ENCODE peak calls at places on chromosomes 3 and 15, in eight cellular contexts. V is AG04450, D is prostate gland, U is psoas muscle, O is fibroblast of lung, B is fibroblast of mammary gland, M is GM13976, Z is spleen. H is an unnamed sample.

GRCh38 chr3:192747746-192748145 is 20.4 kb upstream of the FGF12 start:
- DNase-seq in M (no peak), U (no peak), O (no peak), Z (no peak), B (no peak), V (no peak), D (no peak), H (no peak)

GRCh38 chr3:40313975-40314860 is 4.7 kb downstream of the EIF1B start:
- DNase-seq in B (peak), Z (no peak), V (no peak), O (peak), D (no peak), M (no peak), U (peak), H (peak)

GRCh38 chr15:66430627-66431026 is 43.9 kb downstream of the MAP2K1 start:
- DNase-seq in B (no peak), U (no peak), V (no peak), Z (no peak), D (no peak), O (no peak), M (no peak), H (no peak)

GRCh38 chr15:64044315-64045105 is 1.8 kb downstream of the DAPK2 start:
- DNase-seq in M (peak), B (no peak), O (no peak), Z (no peak), V (no peak), D (no peak), U (no peak), H (no peak)

GRCh38 chr3:44845528-44846520 is 15.9 kb upstream of the TMEM42 start:
- DNase-seq in O (no peak), V (no peak), B (peak), M (no peak), D (no peak), U (no peak), Z (no peak), H (peak)

GRCh38 chr15:52284164-52284563 is 11.4 kb downstream of the MYO5C start:
- DNase-seq in D (no peak), B (peak), M (no peak), V (peak), O (peak), U (no peak), Z (no peak), H (no peak)

GRCh38 chr3:11391172-11391879 is 119.1 kb downstream of the ATG7 start:
- DNase-seq in M (no peak), Z (no peak), B (no peak), U (no peak), V (no peak), O (no peak), D (no peak), H (peak)

GRCh38 chr3:149443545-149443912 is 31.0 kb upstream of the TM4SF4 start:
- DNase-seq in Z (no peak), B (no peak), O (no peak), M (no peak), V (no peak), D (no peak), U (no peak), H (no peak)

GRCh38 chr3:78050276-78051080 is 1010.6 kb downstream of the ROBO2 start:
- DNase-seq in Z (no peak), V (no peak), B (no peak), O (peak), M (no peak), U (no peak), D (no peak), H (no peak)

GRCh38 chr3:129686941-129687340 is 80.5 kb upstream of the PLXND1 start:
- DNase-seq in B (no peak), V (no peak), M (no peak), Z (no peak), O (no peak), U (no peak), D (no peak), H (peak)

GRCh38 chr3:90007786-90008499 is 900.5 kb downstream of the EPHA3 start:
- DNase-seq in D (no peak), O (peak), B (peak), Z (no peak), V (no peak), M (no peak), U (no peak), H (no peak)

GRCh38 chr3:73255609-73256029 is 194.2 kb downstream of the EBLN2 start:
- DNase-seq in B (peak), U (no peak), O (peak), M (no peak), D (no peak), V (peak), Z (no peak), H (peak)

GRCh38 chr3:75101329-75102147 is 487.1 kb upstream of the CNTN3 start:
- DNase-seq in V (no peak), Z (no peak), M (no peak), U (no peak), O (no peak), B (no peak), D (no peak), H (peak)

GRCh38 chr15:88899251-88899650 is 3.9 kb upstream of the HAPLN3 start:
- DNase-seq in V (no peak), B (no peak), O (no peak), Z (no peak), U (no peak), D (no peak), M (no peak), H (no peak)

GRCh38 chr3:24368605-24369004 is 126.0 kb downstream of the THRB start:
- DNase-seq in B (no peak), D (no peak), O (no peak), V (no peak), Z (no peak), M (no peak), U (no peak), H (no peak)

GRCh38 chr15:74614744-74615312 is 808 bp upstream of the CLK3 start:
- DNase-seq in U (peak), D (peak), V (no peak), M (peak), B (peak), O (peak), Z (peak), H (peak)

GRCh38 chr15:100291106-100291505 is 50.7 kb downstream of the ADAMTS17 start:
- DNase-seq in B (peak), M (no peak), V (no peak), U (no peak), Z (no peak), O (no peak), D (no peak), H (no peak)

GRCh38 chr3:30141927-30142326 is 464.5 kb upstream of the TGFBR2 start:
- DNase-seq in O (no peak), U (no peak), V (no peak), Z (no peak), M (no peak), B (no peak), D (no peak), H (no peak)

GRCh38 chr3:35486295-35486694 is 153.0 kb upstream of the ARPP21 start:
- DNase-seq in B (no peak), V (no peak), M (no peak), Z (no peak), U (no peak), D (no peak), O (no peak), H (no peak)
- TF ChIP-seq CTCF in B (no peak), V (no peak), M (no peak), Z (no peak), U (no peak), D (no peak), O (no peak), H (no peak)

DNA sequence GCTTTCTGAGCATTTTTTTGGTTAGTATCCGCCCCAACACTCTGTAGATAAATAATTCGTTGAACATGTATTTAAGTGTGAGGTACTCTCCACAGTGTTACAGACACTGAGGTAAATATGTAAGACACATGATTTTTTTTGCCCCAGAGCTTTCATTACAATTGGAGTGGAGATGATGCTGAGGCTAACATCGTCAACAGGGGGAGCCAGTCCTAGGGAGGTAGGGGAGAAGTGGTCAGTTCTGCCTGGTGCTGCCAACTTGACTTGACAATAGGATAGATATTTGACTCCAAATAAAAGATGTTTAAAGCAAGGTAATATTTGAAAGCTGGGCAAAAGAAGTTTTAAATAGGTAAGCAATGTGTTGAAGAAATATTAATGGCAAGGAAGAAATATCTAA is 295.7 kb downstream of the UNC13C start:
- DNase-seq in V (no peak), M (no peak), U (no peak), D (no peak), B (no peak), Z (no peak), O (no peak), H (no peak)
- TF ChIP-seq CTCF in V (peak), M (no peak), U (no peak), D (no peak), B (no peak), Z (no peak), O (peak), H (no peak)

DNA sequence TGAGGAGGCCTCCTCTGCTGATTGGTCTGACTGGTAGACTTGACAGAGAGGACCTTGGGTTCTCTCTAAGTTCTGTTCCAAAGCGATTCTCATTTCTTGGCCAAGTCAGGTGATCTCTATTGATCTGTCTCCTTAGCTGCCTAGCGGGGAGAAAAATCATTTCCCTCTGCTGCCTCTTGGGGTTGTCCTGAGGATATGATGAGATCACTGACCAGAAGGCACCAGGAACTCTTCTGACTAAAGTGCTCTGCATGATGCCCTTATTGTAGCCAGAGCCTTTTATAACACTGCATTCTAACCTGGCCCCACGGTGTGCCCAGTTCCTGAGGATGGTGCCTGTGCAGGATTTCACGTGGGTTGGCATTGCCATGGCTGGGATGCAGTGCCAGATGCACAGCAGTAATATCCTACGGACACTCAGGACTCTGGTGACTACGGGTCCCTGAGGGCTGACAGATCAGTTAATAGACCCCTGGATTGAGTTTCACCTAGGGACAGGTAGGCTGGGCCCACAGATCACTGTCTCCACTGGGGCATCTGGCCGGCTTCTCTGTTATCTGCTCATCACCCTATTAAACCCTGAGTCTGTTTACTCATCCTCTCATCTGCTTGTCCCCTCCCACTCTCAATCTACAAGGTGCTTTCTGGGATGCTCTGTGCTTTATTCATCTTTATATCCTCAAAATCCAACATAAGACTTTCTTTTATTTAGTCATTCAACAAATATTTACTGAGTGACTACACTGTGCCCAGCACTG is 3.9 kb upstream of the HEG1 start:
- DNase-seq in U (no peak), O (no peak), Z (no peak), D (no peak), M (no peak), B (peak), V (no peak), H (no peak)
- TF ChIP-seq CTCF in U (no peak), O (no peak), Z (no peak), D (no peak), M (no peak), B (peak), V (peak), H (no peak)

DNA sequence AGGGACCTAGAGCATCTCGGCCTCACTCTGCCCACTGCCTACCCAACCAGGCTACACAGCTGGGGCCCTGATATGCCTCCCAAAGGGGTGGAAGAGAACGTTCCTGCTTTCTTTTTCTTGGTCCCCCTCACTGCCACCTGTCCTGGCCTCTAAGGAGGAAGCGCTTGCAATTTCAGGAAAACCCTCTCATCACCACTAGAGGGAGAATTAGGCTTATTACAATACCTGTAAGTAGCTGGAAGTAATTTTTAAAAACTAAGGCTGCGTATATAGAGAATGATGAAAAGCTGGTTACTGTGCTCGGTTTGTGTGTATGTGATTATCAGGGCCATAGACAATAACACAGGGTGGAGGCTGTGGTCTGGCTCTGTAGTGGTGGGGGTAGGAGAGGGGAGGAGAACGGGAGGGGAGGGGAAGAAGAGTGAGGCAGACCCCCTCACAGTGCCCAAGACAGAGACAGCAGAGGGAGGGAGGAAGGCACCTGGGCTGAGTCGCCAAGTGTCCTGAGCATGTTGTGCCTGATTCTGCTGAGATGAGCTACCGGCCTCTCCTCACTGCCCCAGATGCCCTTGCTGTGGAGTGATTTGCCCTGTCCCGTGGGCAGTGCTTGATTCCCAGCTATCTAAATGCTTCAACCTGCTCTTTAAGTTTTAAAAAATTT is 3.3 kb downstream of the GABRG3 start:
- DNase-seq in D (no peak), M (no peak), U (no peak), Z (no peak), V (no peak), B (peak), O (peak), H (peak)
- TF ChIP-seq CTCF in D (peak), M (no peak), U (no peak), Z (no peak), V (peak), B (peak), O (peak), H (peak)

GRCh38 chr3:14152233-14152962 is 26.0 kb downstream of the XPC start:
- DNase-seq in D (no peak), M (no peak), Z (no peak), V (no peak), U (no peak), O (no peak), B (no peak), H (no peak)
- TF ChIP-seq CTCF in D (no peak), M (no peak), Z (no peak), V (peak), U (no peak), O (peak), B (peak), H (peak)

GRCh38 chr15:37135225-37135624 is 34.9 kb upstream of the MEIS2 start:
- DNase-seq in U (no peak), D (no peak), V (no peak), B (no peak), M (no peak), Z (no peak), O (no peak), H (no peak)

GRCh38 chr15:37138586-37138985 is 38.2 kb upstream of the MEIS2 start:
- DNase-seq in O (no peak), V (no peak), Z (no peak), M (no peak), U (no peak), D (no peak), B (no peak), H (no peak)

GRCh38 chr15:37134699-37135131 is 34.4 kb upstream of the MEIS2 start:
- DNase-seq in U (no peak), D (no peak), Z (no peak), M (no peak), V (no peak), O (peak), B (peak), H (peak)

GRCh38 chr15:37136666-37137065 is 36.3 kb upstream of the MEIS2 start:
- DNase-seq in M (no peak), Z (no peak), U (no peak), O (no peak), V (no peak), D (no peak), B (peak), H (no peak)

GRCh38 chr15:37137221-37137620 is 36.9 kb upstream of the MEIS2 start:
- DNase-seq in D (no peak), B (no peak), O (peak), U (no peak), M (no peak), V (no peak), Z (no peak), H (no peak)
- TF ChIP-seq CTCF in D (no peak), B (no peak), O (no peak), U (no peak), M (no peak), V (no peak), Z (no peak), H (no peak)

H was measured in hepatocyte.